ENCODE peak calls at places on chromosomes 3 and 15, in ten cellular contexts. O, V, R, F, K, A, G, I, Y and Q are unnamed samples.

GRCh38 chr15:75227663-75228280 is 26.1 kb downstream of the C15orf39 start:
- DNase-seq in R (no peak), A (peak; percentile 6), Y (peak; percentile 40), O (no peak), F (no peak), K (no peak), G (no peak), I (no peak), V (no peak), Q (no peak)

GRCh38 chr3:128488636-128488994 is 4.4 kb downstream of the GATA2 start:
- DNase-seq in O (peak; percentile 34), Y (no peak), A (no peak), I (no peak), R (no peak), G (no peak), K (no peak), V (no peak), F (no peak), Q (no peak)

GRCh38 chr3:44058022-44058867 is 183.4 kb upstream of the TOPAZ1 start:
- DNase-seq in O (no peak), G (no peak), A (no peak), I (peak; percentile 42), F (peak; percentile 64), V (peak; percentile 64), R (peak; percentile 18), Y (no peak), K (no peak), Q (no peak)

GRCh38 chr3:140204271-140204984 is 269.4 kb downstream of the CLSTN2 start:
- DNase-seq in I (no peak), A (no peak), F (no peak), Y (no peak), R (no peak), V (no peak), K (no peak), O (no peak), G (no peak), Q (no peak)

GRCh38 chr3:136196064-136196400 is at the start of gene MSL2:
- DNase-seq in K (no peak), V (no peak), G (no peak), F (no peak), A (peak; percentile 82), R (peak; percentile 79), O (no peak), I (no peak), Y (no peak), Q (no peak)

GRCh38 chr3:102745881-102746280 is 311.1 kb downstream of the ZPLD1 start:
- DNase-seq in V (no peak), I (no peak), O (no peak), Y (no peak), A (no peak), R (no peak), G (no peak), F (peak; percentile 18), K (no peak), Q (peak; percentile 2)

GRCh38 chr3:183541738-183542137 is 13.8 kb downstream of the KLHL6 start:
- DNase-seq in O (no peak), R (no peak), F (no peak), Y (no peak), V (no peak), A (no peak), G (no peak), I (no peak), K (no peak), Q (peak; percentile 55)

GRCh38 chr3:137110392-137110996 is 152.7 kb downstream of the IL20RB start:
- DNase-seq in O (no peak), V (peak; percentile 11), Y (no peak), G (no peak), K (peak; percentile 17), R (no peak), A (no peak), I (no peak), F (peak; percentile 39), Q (peak; percentile 19)

GRCh38 chr3:177777699-177778098 is 580.4 kb upstream of the TBL1XR1 start:
- DNase-seq in G (peak; percentile 22), A (peak; percentile 25), K (no peak), V (peak; percentile 68), Y (no peak), O (peak; percentile 29), F (peak; percentile 67), I (no peak), R (peak; percentile 69), Q (peak; percentile 72)

GRCh38 chr15:28169361-28169760 is 70.2 kb upstream of the OCA2 start:
- DNase-seq in R (no peak), I (no peak), O (no peak), F (no peak), K (no peak), Y (no peak), G (no peak), V (no peak), A (no peak), Q (no peak)

GRCh38 chr3:62607287-62608029 is 234.1 kb upstream of the FEZF2 start:
- DNase-seq in R (no peak), V (peak; percentile 75), K (peak; percentile 17), A (peak; percentile 53), O (peak; percentile 65), Y (no peak), I (no peak), F (peak; percentile 59), G (no peak), Q (no peak)

GRCh38 chr15:67253517-67254237 is 784 bp downstream of the AAGAB start:
- DNase-seq in V (peak; percentile 25), A (no peak), K (no peak), F (peak; percentile 20), Y (no peak), O (no peak), I (no peak), R (no peak), G (no peak), Q (no peak)

GRCh38 chr15:78002996-78003395 is 74.5 kb downstream of the TBC1D2B start:
- DNase-seq in Y (peak; percentile 62), R (no peak), V (no peak), O (no peak), I (no peak), K (no peak), F (no peak), G (no peak), A (no peak), Q (no peak)

GRCh38 chr15:37931321-37931720 is 3.1 kb upstream of the TMCO5A start:
- DNase-seq in K (no peak), F (no peak), Y (no peak), I (no peak), A (no peak), V (no peak), G (no peak), O (no peak), R (no peak), Q (no peak)

GRCh38 chr3:121152573-121152972 is 244.6 kb downstream of the STXBP5L start:
- DNase-seq in F (no peak), V (peak; percentile 4), Y (no peak), R (no peak), G (no peak), I (no peak), K (no peak), A (no peak), O (no peak), Q (peak; percentile 3)

DNA sequence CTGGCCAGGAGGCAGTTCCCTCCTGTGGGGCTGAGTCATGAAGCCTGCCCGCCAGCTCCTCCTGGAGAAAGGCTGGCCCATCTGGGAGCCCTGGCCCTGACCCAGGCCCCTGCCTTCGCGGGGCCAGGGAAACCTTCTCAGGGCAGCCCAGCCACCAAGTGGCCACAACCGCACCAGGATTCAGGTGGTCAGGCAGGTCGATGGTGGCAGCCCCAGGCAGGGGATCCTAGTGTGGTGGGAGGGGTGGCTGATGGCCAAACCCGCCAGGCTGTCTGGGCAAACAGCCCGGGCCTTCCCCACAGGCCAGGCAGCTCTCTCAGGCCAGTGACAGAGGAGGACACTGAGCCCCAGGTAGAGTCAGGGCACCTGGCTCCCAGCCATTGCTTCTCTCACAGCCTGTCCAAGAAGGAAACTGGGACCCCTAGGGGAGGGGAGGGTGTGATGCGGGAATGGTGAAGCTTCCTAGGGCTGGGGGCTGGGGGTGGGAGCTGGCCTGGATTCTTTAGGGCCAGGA is 1.2 kb downstream of the TWF2 start:
- DNase-seq in R (peak; percentile 76), Y (peak; percentile 97), A (peak; percentile 86), F (peak; percentile 85), I (no peak), G (no peak), K (peak; percentile 76), V (peak; percentile 84), O (peak; percentile 93), Q (no peak)
- H3K4me1 ChIP-seq in R (peaks cover 33% of the 10 kb centered on the region), Y (no peaks in the 10 kb centered on the region), A (peaks cover 76% of the 10 kb centered on the region), F (peaks cover 27% of the 10 kb centered on the region), I (peaks cover 82% of the 10 kb centered on the region), G (peaks cover 81% of the 10 kb centered on the region), K (peaks cover 42% of the 10 kb centered on the region), V (peaks cover 36% of the 10 kb centered on the region), O (peaks cover 63% of the 10 kb centered on the region), Q (no peaks in the 10 kb centered on the region)

GRCh38 chr15:100983221-100983620 is 64.1 kb downstream of the LRRK1 start:
- DNase-seq in A (no peak), R (no peak), G (no peak), F (no peak), I (no peak), O (no peak), V (no peak), K (no peak), Y (no peak), Q (no peak)
- H3K4me3 ChIP-seq in A (no peak overlapping the region), R (no peak overlapping the region), G (no peak overlapping the region), F (no peak overlapping the region), I (no peak overlapping the region), O (no peak overlapping the region), V (no peak overlapping the region), K (no peak overlapping the region), Y (no peak overlapping the region), Q (no peak overlapping the region)

GRCh38 chr3:58421004-58421403 is 12.6 kb downstream of the PDHB start:
- DNase-seq in G (no peak), V (no peak), F (no peak), I (no peak), K (no peak), R (no peak), Y (no peak), A (no peak), O (no peak), Q (no peak)
- H3K27ac ChIP-seq in G (no peak overlapping the region), V (no peak overlapping the region), F (no peak overlapping the region), I (no peak overlapping the region), K (no peak overlapping the region), R (no peak overlapping the region), Y (no peak overlapping the region), A (no peak overlapping the region), O (no peak overlapping the region), Q (no peak overlapping the region)

DNA sequence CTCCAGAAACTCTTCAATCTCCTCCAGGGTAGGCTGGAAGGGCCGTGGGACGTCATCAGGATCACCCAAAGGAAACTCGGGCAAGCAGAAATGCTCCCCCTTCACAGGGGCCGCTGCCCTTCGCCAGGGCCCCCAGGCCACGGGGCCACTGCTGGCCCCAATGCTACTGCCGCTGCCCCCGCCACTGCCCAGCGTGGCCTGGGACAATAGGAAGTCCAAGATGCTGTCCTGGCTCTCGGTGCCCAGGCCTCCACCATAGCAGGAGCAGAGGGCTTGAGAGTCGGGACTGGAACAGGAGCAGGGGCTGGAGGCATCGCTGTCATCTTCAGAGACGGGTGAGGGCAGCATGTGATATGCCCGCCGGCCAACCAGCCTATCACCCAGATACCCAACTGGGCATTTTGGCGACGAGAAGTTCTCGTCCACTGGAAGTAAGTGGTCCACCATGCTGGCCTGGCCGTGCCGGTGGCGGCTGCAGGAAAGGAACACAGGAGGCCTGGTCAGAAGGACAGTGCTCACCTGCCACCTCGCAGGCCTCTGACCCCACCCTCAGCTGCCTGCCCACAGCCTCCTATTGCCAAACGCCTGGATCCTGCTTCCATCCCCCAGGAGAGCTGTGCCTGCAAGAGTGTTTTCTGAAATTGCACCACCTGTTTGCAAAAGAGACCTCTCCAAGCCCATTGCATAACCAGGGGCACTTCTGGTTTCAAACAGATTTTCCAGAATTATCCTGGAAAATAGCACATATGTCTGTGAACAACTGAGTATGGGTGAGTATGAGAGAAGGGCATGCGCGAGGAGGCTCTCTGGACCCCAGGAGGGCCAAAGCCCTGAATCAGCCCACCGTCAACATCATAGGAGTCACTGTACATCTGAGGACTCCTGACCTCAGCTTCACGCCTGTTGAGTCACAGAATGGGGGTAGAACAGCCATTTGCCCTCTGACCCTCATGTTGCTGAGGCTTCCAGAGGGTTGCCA is 4.4 kb downstream of the KLF15 start:
- DNase-seq in V (no peak), Y (peak; percentile 72), K (peak; percentile 45), G (no peak), R (peak; percentile 5), A (no peak), F (peak; percentile 87), O (no peak), I (no peak), Q (no peak)
- H3K4me1 ChIP-seq in V (peaks cover 14% of the 10 kb centered on the region), Y (no peaks in the 10 kb centered on the region), K (peaks cover 71% of the 10 kb centered on the region), G (peaks cover 3% of the 10 kb centered on the region), R (peaks cover 10% of the 10 kb centered on the region), A (peaks cover 95% of the 10 kb centered on the region), F (peaks cover 6% of the 10 kb centered on the region), O (peaks cover 89% of the 10 kb centered on the region), I (peaks cover 10% of the 10 kb centered on the region), Q (no peaks in the 10 kb centered on the region)